ENCODE peak calls at places on chromosomes 2 and 18, in six cellular contexts. P, E, C, I, G and Y are unnamed samples.

GRCh38 chr2:176638167-176639015 is 369.1 kb downstream of the MTX2 start:
- DNase-seq in E (peak; percentile 72), P (peak; percentile 52), G (peak; percentile 37), I (peak; percentile 33), C (peak; percentile 54), Y (peak; percentile 44)

GRCh38 chr2:219498280-219499057 is at the start of gene GMPPA:
- DNase-seq in C (peak; percentile 99), G (peak; percentile 93), E (peak; percentile 99), P (peak; percentile 98), I (peak; percentile 86), Y (peak; percentile 95)

GRCh38 chr2:8550932-8551621 is 130.8 kb upstream of the ID2 start:
- DNase-seq in C (no peak), E (no peak), P (no peak), I (no peak), G (no peak), Y (no peak)

GRCh38 chr2:43070039-43070438 is 156.4 kb downstream of the ZFP36L2 start:
- DNase-seq in E (no peak), P (no peak), I (no peak), C (no peak), G (no peak), Y (no peak)

GRCh38 chr2:54945401-54946219 is 104.6 kb downstream of the RTN4 start:
- DNase-seq in I (no peak), E (no peak), P (peak; percentile 85), C (peak; percentile 72), G (peak; percentile 78), Y (peak; percentile 69)

GRCh38 chr2:109351164-109351756 is 222.3 kb downstream of the SH3RF3 start:
- DNase-seq in I (no peak), G (peak; percentile 32), C (peak; percentile 46), P (peak; percentile 94), E (no peak), Y (no peak)

GRCh38 chr18:39743463-39743862 is 2177.9 kb upstream of the CELF4 start:
- DNase-seq in G (no peak), E (no peak), P (no peak), C (no peak), I (no peak), Y (no peak)

GRCh38 chr2:212858496-212858895 is 292.9 kb downstream of the IKZF2 start:
- DNase-seq in P (no peak), C (peak; percentile 22), G (no peak), E (no peak), I (no peak), Y (no peak)

GRCh38 chr2:56749152-56749752 is 565.5 kb downstream of the CCDC85A start:
- DNase-seq in I (no peak), P (no peak), E (no peak), G (no peak), C (peak; percentile 56), Y (no peak)

GRCh38 chr2:61450144-61450543 is 20.7 kb downstream of the USP34 start:
- DNase-seq in C (peak; percentile 55), I (no peak), E (no peak), P (no peak), G (no peak), Y (no peak)

GRCh38 chr2:233531880-233532458 is 34.6 kb downstream of the USP40 start:
- DNase-seq in I (no peak), G (no peak), E (no peak), C (no peak), P (no peak), Y (no peak)

GRCh38 chr2:24984912-24985311 is 13.2 kb upstream of the DNAJC27 start:
- DNase-seq in C (peak; percentile 5), E (no peak), G (peak; percentile 68), I (no peak), P (no peak), Y (no peak)

GRCh38 chr18:13369756-13370510 is 151.4 kb downstream of the LDLRAD4 start:
- DNase-seq in E (no peak), P (no peak), I (no peak), G (no peak), C (peak; percentile 48), Y (no peak)

GRCh38 chr2:69490486-69490885 is 53.3 kb upstream of the NFU1 start:
- DNase-seq in I (peak; percentile 5), P (no peak), E (no peak), C (no peak), G (no peak), Y (no peak)

GRCh38 chr2:236311286-236311685 is 47.1 kb upstream of the ASB18 start:
- DNase-seq in G (no peak), E (no peak), P (no peak), I (no peak), C (no peak), Y (no peak)

GRCh38 chr2:137968477-137969417 is 4.5 kb downstream of the HNMT start:
- DNase-seq in C (no peak), P (no peak), I (no peak), G (no peak), E (no peak), Y (no peak)

GRCh38 chr18:54742654-54743053 is 85.6 kb upstream of the RAB27B start:
- DNase-seq in I (no peak), C (peak; percentile 99), P (peak; percentile 98), G (peak; percentile 32), E (no peak), Y (peak; percentile 2)

GRCh38 chr2:202034249-202035088 is 814 bp downstream of the FZD7 start:
- DNase-seq in G (no peak), P (peak; percentile 41), C (peak; percentile 75), E (no peak), I (no peak), Y (no peak)

GRCh38 chr2:120231974-120232635 is 8.9 kb upstream of the TMEM185B start:
- DNase-seq in C (peak; percentile 59), P (no peak), I (peak; percentile 49), E (peak; percentile 83), G (no peak), Y (no peak)

GRCh38 chr2:177588671-177589070 is 196.1 kb downstream of the AGPS start:
- DNase-seq in I (no peak), C (no peak), E (no peak), G (no peak), P (peak; percentile 15), Y (no peak)

GRCh38 chr2:7118606-7119503 is 201.6 kb downstream of the RNF144A start:
- DNase-seq in G (peak; percentile 24), E (no peak), I (no peak), P (peak; percentile 11), C (peak; percentile 40), Y (no peak)

GRCh38 chr2:9565436-9566153 is 10.0 kb upstream of the ADAM17 start:
- DNase-seq in C (peak; percentile 97), G (peak; percentile 42), I (no peak), P (peak; percentile 93), E (no peak), Y (peak; percentile 47)

GRCh38 chr18:79819064-79819725 is 21.5 kb downstream of the KCNG2 start:
- DNase-seq in P (no peak), G (no peak), E (no peak), C (no peak), I (no peak), Y (no peak)

GRCh38 chr2:225030089-225030653 is 12.1 kb downstream of the DOCK10 start:
- DNase-seq in P (no peak), I (no peak), G (no peak), C (no peak), E (no peak), Y (no peak)

GRCh38 chr2:68185541-68186164 is 28.0 kb downstream of the PNO1 start:
- DNase-seq in E (peak; percentile 7), C (peak; percentile 28), I (peak; percentile 44), G (no peak), P (no peak), Y (no peak)

GRCh38 chr2:45892757-45893156 is 241.3 kb downstream of the PRKCE start:
- DNase-seq in E (no peak), P (no peak), G (no peak), C (peak; percentile 67), I (no peak), Y (no peak)

GRCh38 chr2:190404487-190404886 is 3.7 kb upstream of the MFSD6 start:
- DNase-seq in I (no peak), G (no peak), C (peak; percentile 65), P (no peak), E (no peak), Y (peak; percentile 80)

GRCh38 chr18:41745166-41746049 is 209.6 kb upstream of the PIK3C3 start:
- DNase-seq in I (no peak), G (peak; percentile 26), P (peak; percentile 23), E (peak; percentile 2), C (peak; percentile 61), Y (no peak)